ENCODE peak calls at places on chromosome 16, in five cellular contexts. Y is upper lobe of right lung; Z is CD8-positive, alpha-beta T cell; L is MM.1S; J is SJSA1. V is an unnamed sample. For H3K27me3, the result is how much of the 10 kb centered on the place peaks cover.

GRCh38 chr16:82954224-82954929 is 327.6 kb downstream of the CDH13 start:
- DNase-seq in J (no peak), Z (no peak), Y (no peak), L (no peak), V (no peak)

GRCh38 chr16:27314161-27314723 is 468 bp downstream of the IL4R start:
- DNase-seq in J (peak), Z (peak), Y (peak), L (no peak), V (peak)

GRCh38 chr16:10514369-10515055 is 65.9 kb downstream of the EMP2 start:
- DNase-seq in L (peak), Z (peak), Y (no peak), J (peak), V (no peak)

GRCh38 chr16:11370084-11370931 is 25.0 kb downstream of the RMI2 start:
- DNase-seq in Z (no peak), Y (peak), L (no peak), J (no peak), V (no peak)

GRCh38 chr16:48311242-48311641 is 63.9 kb upstream of the ABCC11 start:
- DNase-seq in Z (no peak), Y (no peak), L (no peak), J (no peak), V (no peak)

GRCh38 chr16:4694664-4695451 is 1.5 kb downstream of the NUDT16L1 start:
- DNase-seq in Z (no peak), Y (peak), L (no peak), J (no peak), V (peak)

GRCh38 chr16:19861811-19862327 is 22.8 kb downstream of the GPRC5B start:
- DNase-seq in Z (no peak), J (no peak), Y (no peak), L (no peak), V (no peak)

GRCh38 chr16:9895817-9896216 is 286.4 kb downstream of the GRIN2A start:
- DNase-seq in Z (no peak), L (no peak), J (no peak), Y (no peak), V (no peak)

GRCh38 chr16:5036228-5037156 is 2.8 kb upstream of the NAGPA start:
- DNase-seq in Y (no peak), J (no peak), Z (no peak), L (no peak), V (no peak)

GRCh38 chr16:72938426-72939164 is 109.3 kb downstream of the ZFHX3 start:
- DNase-seq in Z (no peak), Y (no peak), L (no peak), J (no peak), V (peak)

GRCh38 chr16:72092832-72093447 is 480 bp downstream of the TXNL4B start:
- DNase-seq in Y (no peak), J (peak), L (peak), Z (no peak), V (no peak)

GRCh38 chr16:12010388-12011251 is 34.1 kb downstream of the SNX29 start:
- DNase-seq in J (no peak), Z (no peak), Y (no peak), L (peak), V (no peak)

GRCh38 chr16:50268352-50268751 is 2.0 kb downstream of the ADCY7 start:
- DNase-seq in Y (peak), J (no peak), L (no peak), Z (no peak), V (no peak)

GRCh38 chr16:14187517-14188338 is 116.6 kb downstream of the MRTFB start:
- DNase-seq in Z (no peak), J (no peak), Y (no peak), L (no peak), V (no peak)

GRCh38 chr16:60642956-60643355 is 1393.3 kb downstream of the CDH8 start:
- DNase-seq in J (no peak), Z (no peak), Y (no peak), L (no peak), V (no peak)

GRCh38 chr16:3607161-3607560 is 4.2 kb downstream of the SLX4 start:
- DNase-seq in L (no peak), Y (peak), J (no peak), Z (no peak), V (no peak)

GRCh38 chr16:23922406-23922805 is 86.6 kb downstream of the PRKCB start:
- DNase-seq in Y (no peak), Z (no peak), J (no peak), L (no peak), V (no peak)

GRCh38 chr16:84369105-84369504 is 767 bp downstream of the ATP2C2 start:
- DNase-seq in L (no peak), J (no peak), Y (no peak), Z (no peak), V (no peak)

GRCh38 chr16:84370723-84371552 is 2.6 kb downstream of the ATP2C2 start:
- DNase-seq in J (no peak), L (no peak), Y (no peak), Z (no peak), V (no peak)

GRCh38 chr16:84368327-84368996 is at the start of gene ATP2C2:
- DNase-seq in Y (peak), Z (no peak), L (no peak), J (no peak), V (no peak)

GRCh38 chr16:84371553-84371865 is 3.2 kb downstream of the ATP2C2 start:
- DNase-seq in Y (no peak), L (no peak), Z (no peak), J (no peak), V (no peak)

DNA sequence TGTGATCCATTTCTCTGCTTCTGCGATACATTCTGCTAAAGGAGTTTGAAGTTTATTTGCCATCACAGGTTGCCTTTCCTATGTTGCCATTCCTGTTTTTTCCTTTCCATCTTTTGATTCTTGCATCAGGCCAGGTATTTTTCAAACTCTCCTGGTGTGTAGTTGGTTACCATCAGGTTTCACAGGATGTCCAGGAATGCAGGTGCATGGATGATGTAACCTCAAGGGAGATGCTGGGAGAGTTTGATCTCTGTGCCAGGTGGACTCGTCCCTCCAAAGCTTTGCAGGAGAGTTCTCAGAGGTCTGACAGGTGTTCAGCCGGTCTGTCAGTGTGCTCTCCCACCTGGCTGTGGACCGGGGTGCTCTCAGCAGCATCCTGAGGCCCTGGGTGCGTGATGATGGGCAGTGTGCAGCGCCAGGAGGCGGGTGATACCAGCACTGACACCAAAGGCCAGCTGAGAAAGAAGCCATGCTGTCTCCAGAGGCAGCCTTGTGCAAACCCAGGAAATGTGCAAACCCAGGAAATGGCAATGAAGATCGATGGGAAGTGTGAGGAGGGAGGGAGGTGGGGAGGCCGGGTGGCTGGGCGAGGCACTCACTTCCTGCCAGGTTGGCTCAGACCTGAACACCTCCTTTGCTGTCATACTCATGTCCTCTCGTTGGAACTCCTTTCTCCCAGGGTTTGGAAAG is 1.7 kb downstream of the ATP2C2 start:
- DNase-seq in J (no peak), Y (no peak), L (no peak), Z (no peak), V (no peak)
- H3K27me3 ChIP-seq in J (half or more), Y (under half), L (under half), Z (under half), V (under half)

GRCh38 chr16:89048871-89049422 is 44.7 kb upstream of the ACSF3 start:
- DNase-seq in Y (no peak), J (no peak), L (no peak), Z (no peak), V (no peak)
- H3K27me3 ChIP-seq in Y (under half), J (half or more), L (under half), Z (under half), V (under half)

DNA sequence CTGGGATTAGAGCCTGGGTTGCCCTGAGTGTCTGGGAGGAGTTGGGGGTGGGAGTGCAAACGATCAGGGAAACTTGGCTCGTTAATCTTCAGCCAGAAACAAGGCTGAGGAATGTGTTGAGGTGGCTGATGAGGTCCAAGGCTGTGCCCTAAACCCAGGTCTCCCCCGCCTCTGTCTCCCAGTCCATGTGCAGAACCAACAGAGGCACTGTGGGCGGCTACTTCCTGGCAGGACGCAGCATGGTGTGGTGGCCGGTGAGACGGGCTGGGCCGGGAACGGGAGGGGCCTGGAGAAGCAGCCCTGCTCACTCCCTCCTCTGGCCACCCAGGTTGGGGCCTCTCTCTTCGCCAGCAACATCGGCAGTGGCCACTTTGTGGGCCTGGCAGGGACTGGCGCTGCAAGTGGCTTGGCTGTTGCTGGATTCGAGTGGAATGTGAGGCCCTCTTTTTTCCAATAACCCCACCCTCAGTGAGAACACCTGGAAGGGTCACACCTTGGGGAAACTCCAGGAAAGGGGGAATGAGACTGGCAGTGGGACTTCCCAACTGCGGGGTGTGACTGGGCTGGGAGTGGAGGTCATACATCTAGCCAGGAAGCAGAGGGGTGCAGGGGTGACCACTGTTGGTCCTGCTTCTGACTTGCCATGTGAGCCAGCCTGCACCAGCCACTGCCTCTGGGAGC is 1.7 kb downstream of the SLC5A2 start:
- DNase-seq in Y (peak), Z (no peak), L (no peak), J (peak), V (no peak)
- H3K27me3 ChIP-seq in Y (under half), Z (under half), L (under half), J (under half), V (under half)

GRCh38 chr16:55340445-55340844 is 16.4 kb downstream of the IRX6 start:
- DNase-seq in Y (no peak), J (no peak), Z (no peak), L (no peak), V (no peak)
- H3K27me3 ChIP-seq in Y (under half), J (under half), Z (under half), L (under half), V (under half)

GRCh38 chr16:87598431-87598830 is 3.9 kb upstream of the JPH3 start:
- DNase-seq in L (no peak), J (no peak), Y (no peak), Z (no peak), V (no peak)
- H3K27me3 ChIP-seq in L (under half), J (half or more), Y (under half), Z (under half), V (under half)